ENCODE peak calls at places on chromosome 2, in seven cellular contexts. B, T, C, I, R, D and E are unnamed samples.

GRCh38 chr2:126975671-126976655 is 77.3 kb downstream of the TEX51 start:
- DNase-seq in B (peak; percentile 11), T (no peak), C (no peak), I (no peak), R (no peak), D (no peak), E (no peak)

GRCh38 chr2:236766850-236767249 is 197.2 kb downstream of the ACKR3 start:
- DNase-seq in B (no peak), T (no peak), C (no peak), I (no peak), R (no peak), D (no peak), E (no peak)

GRCh38 chr2:101234169-101234938 is 18.3 kb upstream of the CNOT11 start:
- DNase-seq in B (no peak), T (no peak), C (no peak), I (no peak), R (no peak), D (no peak), E (no peak)

GRCh38 chr2:98480598-98480997 is 35.9 kb downstream of the INPP4A start:
- DNase-seq in B (no peak), T (no peak), C (no peak), I (no peak), R (no peak), D (no peak), E (no peak)

GRCh38 chr2:37316181-37316580 is 8.5 kb downstream of the PRKD3 start:
- DNase-seq in B (no peak), T (no peak), C (no peak), I (no peak), R (no peak), D (no peak), E (no peak)

GRCh38 chr2:27369471-27370025 is 590 bp downstream of the EIF2B4 start:
- DNase-seq in B (peak; percentile 84), T (no peak), C (no peak), I (no peak), R (no peak), D (no peak), E (no peak)

GRCh38 chr2:3759331-3759730 is 56.0 kb downstream of the DCDC2C start:
- DNase-seq in B (no peak), T (no peak), C (no peak), I (no peak), R (no peak), D (peak; percentile 83), E (peak; percentile 10)

GRCh38 chr2:43792653-43793052 is 18.8 kb downstream of the DYNC2LI1 start:
- DNase-seq in B (no peak), T (no peak), C (no peak), I (no peak), R (no peak), D (no peak), E (no peak)

GRCh38 chr2:41966920-41967319 is 80.9 kb upstream of the PKDCC start:
- DNase-seq in B (no peak), T (peak; percentile 78), C (no peak), I (no peak), R (no peak), D (no peak), E (no peak)

GRCh38 chr2:234241656-234242445 is 191.3 kb downstream of the SPP2 start:
- DNase-seq in B (no peak), T (no peak), C (no peak), I (peak; percentile 17), R (no peak), D (peak; percentile 97), E (peak; percentile 51)

GRCh38 chr2:9168851-9169250 is 37.8 kb upstream of the ASAP2 start:
- DNase-seq in B (no peak), T (no peak), C (no peak), I (no peak), R (no peak), D (no peak), E (no peak)

GRCh38 chr2:109213646-109214417 is 84.8 kb downstream of the SH3RF3 start:
- DNase-seq in B (no peak), T (peak; percentile 57), C (peak; percentile 71), I (no peak), R (peak; percentile 72), D (peak; percentile 98), E (no peak)

GRCh38 chr2:154264024-154264423 is 392.3 kb downstream of the GALNT13 start:
- DNase-seq in B (no peak), T (no peak), C (no peak), I (no peak), R (no peak), D (peak; percentile 70), E (no peak)

GRCh38 chr2:81324046-81324445 is 1019.5 kb upstream of the LRRTM1 start:
- DNase-seq in B (peak; percentile 77), T (no peak), C (no peak), I (no peak), R (no peak), D (peak; percentile 53), E (no peak)

GRCh38 chr2:74877781-74878433 is 44.0 kb downstream of the HK2 start:
- DNase-seq in B (no peak), T (no peak), C (no peak), I (no peak), R (no peak), D (no peak), E (no peak)

GRCh38 chr2:230661072-230661957 is 51.3 kb upstream of the CAB39 start:
- DNase-seq in B (no peak), T (no peak), C (peak; percentile 33), I (no peak), R (no peak), D (no peak), E (no peak)

GRCh38 chr2:55827855-55828254 is 95.7 kb downstream of the EFEMP1 start:
- DNase-seq in B (no peak), T (no peak), C (no peak), I (no peak), R (no peak), D (no peak), E (no peak)